ENCODE peak calls at places on chromosome 2, in seven cellular contexts. One of them, this sample, is unnamed.

GRCh38 chr2:218234487-218234886 is 17.5 kb downstream of the ARPC2 start:
- DNase-seq in endodermal cell: no peak
- DNase-seq in MM.1S: no peak
- DNase-seq in CD8-positive, alpha-beta T cell: no peak
- DNase-seq in stomach: no peak
- DNase-seq in GM23248: no peak
- DNase-seq in esophagus muscularis mucosa: no peak
- DNase-seq in this sample: no peak

GRCh38 chr2:118618279-118618678 is 229.2 kb downstream of the EN1 start:
- DNase-seq in MM.1S: no peak
- DNase-seq in esophagus muscularis mucosa: no peak
- DNase-seq in stomach: no peak
- DNase-seq in endodermal cell: no peak
- DNase-seq in GM23248: no peak
- DNase-seq in CD8-positive, alpha-beta T cell: no peak
- DNase-seq in this sample: no peak

GRCh38 chr2:869357-869871 is 81.2 kb upstream of the SNTG2 start:
- DNase-seq in MM.1S: no peak
- DNase-seq in CD8-positive, alpha-beta T cell: no peak
- DNase-seq in GM23248: no peak
- DNase-seq in endodermal cell: peak
- DNase-seq in esophagus muscularis mucosa: no peak
- DNase-seq in stomach: no peak
- DNase-seq in this sample: no peak

GRCh38 chr2:218465987-218466633 is 47.2 kb downstream of the VIL1 start:
- DNase-seq in esophagus muscularis mucosa: peak
- DNase-seq in GM23248: peak
- DNase-seq in endodermal cell: no peak
- DNase-seq in stomach: no peak
- DNase-seq in CD8-positive, alpha-beta T cell: no peak
- DNase-seq in MM.1S: peak
- DNase-seq in this sample: peak

GRCh38 chr2:38406597-38407110 is 29.6 kb upstream of the ATL2 start:
- DNase-seq in esophagus muscularis mucosa: no peak
- DNase-seq in CD8-positive, alpha-beta T cell: no peak
- DNase-seq in MM.1S: no peak
- DNase-seq in endodermal cell: no peak
- DNase-seq in stomach: no peak
- DNase-seq in GM23248: no peak
- DNase-seq in this sample: no peak

GRCh38 chr2:7375901-7376300 is 458.7 kb downstream of the RNF144A start:
- DNase-seq in MM.1S: no peak
- DNase-seq in endodermal cell: no peak
- DNase-seq in CD8-positive, alpha-beta T cell: no peak
- DNase-seq in esophagus muscularis mucosa: peak
- DNase-seq in GM23248: no peak
- DNase-seq in stomach: no peak
- DNase-seq in this sample: no peak

GRCh38 chr2:98350411-98350810 is 4.2 kb downstream of the CNGA3 start:
- DNase-seq in CD8-positive, alpha-beta T cell: no peak
- DNase-seq in stomach: no peak
- DNase-seq in MM.1S: no peak
- DNase-seq in endodermal cell: no peak
- DNase-seq in GM23248: peak
- DNase-seq in esophagus muscularis mucosa: peak
- DNase-seq in this sample: no peak

GRCh38 chr2:236943068-236943467 is 142.6 kb upstream of the COPS8 start:
- DNase-seq in esophagus muscularis mucosa: peak
- DNase-seq in MM.1S: no peak
- DNase-seq in stomach: no peak
- DNase-seq in CD8-positive, alpha-beta T cell: no peak
- DNase-seq in endodermal cell: no peak
- DNase-seq in GM23248: no peak
- DNase-seq in this sample: no peak

DNA sequence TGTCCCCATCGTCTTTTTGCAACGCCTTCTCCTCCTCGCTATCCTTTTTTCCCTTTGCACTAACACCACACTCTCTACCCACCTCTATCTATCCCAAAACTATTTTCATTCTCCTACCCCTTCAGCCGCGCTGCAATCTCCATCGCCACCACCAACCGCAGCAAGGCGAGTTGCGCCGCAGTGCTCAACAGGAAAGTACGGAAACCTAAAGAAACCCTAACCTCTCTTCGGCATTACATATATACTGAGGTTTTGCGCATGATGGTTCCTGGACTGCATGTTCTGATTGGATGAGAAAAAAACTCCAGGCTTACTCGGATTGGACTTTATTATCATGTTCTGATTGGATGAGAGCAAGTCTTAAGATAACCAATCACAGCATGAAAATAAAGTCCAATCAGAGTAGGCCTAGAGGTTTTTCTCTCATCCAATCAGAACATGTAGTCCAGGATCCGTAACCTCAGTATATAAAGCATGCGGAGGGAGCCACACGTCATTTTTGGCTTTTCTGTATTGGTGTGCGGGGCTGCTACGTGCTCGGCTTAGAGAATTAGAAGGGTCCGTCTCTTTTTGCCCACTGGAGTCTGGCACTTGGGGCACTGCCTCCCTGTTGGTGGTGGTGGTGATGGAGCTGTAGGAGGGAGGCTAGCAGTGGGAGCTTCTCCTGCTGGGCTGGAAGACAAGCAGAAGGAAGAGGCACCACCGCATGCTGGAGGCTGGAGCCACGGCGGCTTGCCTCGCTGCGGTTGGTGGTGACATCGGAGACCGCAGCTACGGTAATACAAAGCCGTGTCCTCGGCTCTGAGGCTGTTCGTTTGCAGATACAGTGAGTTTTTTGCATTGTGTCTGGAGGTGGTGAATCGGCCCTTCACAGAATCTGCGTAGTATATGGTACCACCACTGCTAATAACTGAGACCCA is 76.1 kb downstream of the TEKT4 start:
- DNase-seq in endodermal cell: no peak
- DNase-seq in esophagus muscularis mucosa: no peak
- DNase-seq in stomach: no peak
- DNase-seq in GM23248: no peak
- DNase-seq in CD8-positive, alpha-beta T cell: no peak
- DNase-seq in MM.1S: no peak
- DNase-seq in this sample: no peak
- H3K4me3 ChIP-seq in endodermal cell: no peak
- H3K4me3 ChIP-seq in esophagus muscularis mucosa: no peak
- H3K4me3 ChIP-seq in stomach: no peak
- H3K4me3 ChIP-seq in GM23248: no peak
- H3K4me3 ChIP-seq in CD8-positive, alpha-beta T cell: no peak
- H3K4me3 ChIP-seq in MM.1S: no peak
- H3K4me3 ChIP-seq in this sample: no peak

GRCh38 chr2:157328133-157328532 is 2.5 kb upstream of the ERMN start:
- DNase-seq in CD8-positive, alpha-beta T cell: no peak
- DNase-seq in MM.1S: no peak
- DNase-seq in endodermal cell: no peak
- DNase-seq in stomach: no peak
- DNase-seq in GM23248: no peak
- DNase-seq in esophagus muscularis mucosa: no peak
- DNase-seq in this sample: no peak

GRCh38 chr2:157326683-157327082 is 1.1 kb upstream of the ERMN start:
- DNase-seq in GM23248: no peak
- DNase-seq in esophagus muscularis mucosa: no peak
- DNase-seq in MM.1S: no peak
- DNase-seq in stomach: no peak
- DNase-seq in CD8-positive, alpha-beta T cell: no peak
- DNase-seq in endodermal cell: no peak
- DNase-seq in this sample: no peak

GRCh38 chr2:157329524-157329923 is 3.9 kb upstream of the ERMN start:
- DNase-seq in MM.1S: no peak
- DNase-seq in esophagus muscularis mucosa: no peak
- DNase-seq in CD8-positive, alpha-beta T cell: no peak
- DNase-seq in endodermal cell: no peak
- DNase-seq in GM23248: no peak
- DNase-seq in stomach: peak
- DNase-seq in this sample: no peak

GRCh38 chr2:157327200-157327599 is 1.6 kb upstream of the ERMN start:
- DNase-seq in endodermal cell: no peak
- DNase-seq in esophagus muscularis mucosa: no peak
- DNase-seq in GM23248: no peak
- DNase-seq in CD8-positive, alpha-beta T cell: no peak
- DNase-seq in stomach: no peak
- DNase-seq in MM.1S: no peak
- DNase-seq in this sample: no peak

DNA sequence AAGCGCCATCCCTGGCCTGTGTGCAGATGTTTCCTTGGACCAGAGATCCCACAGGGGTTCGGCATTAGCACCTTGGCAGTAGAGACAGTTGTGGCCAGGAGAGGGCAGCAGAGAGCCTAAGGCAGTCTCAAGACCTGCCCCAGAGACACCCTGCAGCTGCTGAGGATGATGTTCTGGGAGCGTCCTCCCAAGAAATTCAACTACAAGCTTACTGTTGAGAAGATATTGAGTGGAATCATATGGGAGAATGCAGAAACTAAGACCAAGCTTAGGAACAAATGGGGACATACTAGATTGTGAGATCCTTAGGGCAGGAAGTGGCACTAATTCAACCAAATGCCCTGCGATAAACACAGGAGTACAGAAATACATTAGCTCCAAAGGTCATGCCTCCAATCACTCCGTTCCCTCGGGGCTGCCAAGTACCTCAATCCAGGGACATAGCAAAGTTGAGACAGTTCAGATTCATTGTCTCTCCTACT is 2.0 kb upstream of the ERMN start:
- DNase-seq in GM23248: peak
- DNase-seq in stomach: peak
- DNase-seq in MM.1S: peak
- DNase-seq in endodermal cell: peak
- DNase-seq in CD8-positive, alpha-beta T cell: peak
- DNase-seq in esophagus muscularis mucosa: no peak
- DNase-seq in this sample: peak
- H3K27ac ChIP-seq in GM23248: no peak
- H3K27ac ChIP-seq in stomach: no peak
- H3K27ac ChIP-seq in MM.1S: no peak
- H3K27ac ChIP-seq in endodermal cell: no peak
- H3K27ac ChIP-seq in CD8-positive, alpha-beta T cell: no peak
- H3K27ac ChIP-seq in esophagus muscularis mucosa: no peak
- H3K27ac ChIP-seq in this sample: no peak

GRCh38 chr2:170340693-170341068 is 162.7 kb downstream of the MYO3B start:
- DNase-seq in MM.1S: peak
- DNase-seq in endodermal cell: no peak
- DNase-seq in CD8-positive, alpha-beta T cell: no peak
- DNase-seq in esophagus muscularis mucosa: no peak
- DNase-seq in GM23248: no peak
- DNase-seq in stomach: no peak
- DNase-seq in this sample: no peak

GRCh38 chr2:170341684-170342631 is 164.0 kb downstream of the MYO3B start:
- DNase-seq in stomach: no peak
- DNase-seq in CD8-positive, alpha-beta T cell: no peak
- DNase-seq in GM23248: no peak
- DNase-seq in endodermal cell: no peak
- DNase-seq in esophagus muscularis mucosa: no peak
- DNase-seq in MM.1S: no peak
- DNase-seq in this sample: no peak

GRCh38 chr2:170339324-170339723 is 161.4 kb downstream of the MYO3B start:
- DNase-seq in endodermal cell: no peak
- DNase-seq in esophagus muscularis mucosa: no peak
- DNase-seq in GM23248: no peak
- DNase-seq in stomach: no peak
- DNase-seq in MM.1S: no peak
- DNase-seq in CD8-positive, alpha-beta T cell: no peak
- DNase-seq in this sample: no peak

GRCh38 chr2:170336916-170337315 is 159.0 kb downstream of the MYO3B start:
- DNase-seq in GM23248: no peak
- DNase-seq in endodermal cell: no peak
- DNase-seq in stomach: no peak
- DNase-seq in CD8-positive, alpha-beta T cell: no peak
- DNase-seq in MM.1S: no peak
- DNase-seq in esophagus muscularis mucosa: no peak
- DNase-seq in this sample: no peak

DNA sequence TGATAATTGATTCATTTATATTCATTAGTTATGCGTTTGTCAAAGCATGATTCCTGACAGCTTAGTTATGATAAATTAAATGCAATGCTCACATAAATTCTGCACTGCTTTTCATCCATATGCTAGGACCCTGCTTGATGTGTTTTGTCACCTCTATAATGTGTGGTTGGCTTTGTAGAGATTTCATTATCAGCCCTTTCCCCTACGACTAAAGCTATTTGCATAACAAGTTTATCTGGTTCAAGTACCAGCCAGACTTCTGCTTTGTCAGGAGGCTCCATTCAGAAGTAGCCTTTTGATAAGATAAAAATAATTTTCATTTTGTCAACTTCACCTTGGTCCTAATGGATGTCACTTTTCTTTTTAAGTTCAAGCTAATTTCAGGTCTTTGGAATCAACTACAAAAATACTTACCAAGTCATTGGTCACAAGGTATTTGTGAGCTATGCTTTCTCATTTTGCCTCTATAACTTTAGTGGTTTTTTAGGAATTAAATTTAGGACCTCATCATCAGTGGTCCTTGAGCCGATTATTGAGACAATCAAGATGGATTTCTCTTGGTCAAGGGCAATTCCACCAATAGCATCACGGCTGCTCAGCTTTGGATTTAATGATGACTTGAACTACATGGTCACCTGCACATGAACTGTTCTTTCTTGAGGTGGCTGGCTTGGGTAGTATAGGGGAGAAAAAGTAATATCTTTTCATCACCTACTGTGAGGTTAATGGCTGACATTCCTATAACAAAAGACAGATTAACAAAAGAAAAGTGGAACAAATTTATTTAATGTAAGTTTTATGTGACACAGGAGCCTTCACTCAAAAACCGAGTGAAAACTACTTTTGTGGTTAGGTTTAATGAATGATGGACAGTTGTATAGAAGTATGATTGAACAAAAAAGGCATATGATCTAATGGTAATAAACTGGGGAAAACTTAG is 162.1 kb downstream of the MYO3B start:
- DNase-seq in endodermal cell: no peak
- DNase-seq in esophagus muscularis mucosa: no peak
- DNase-seq in CD8-positive, alpha-beta T cell: no peak
- DNase-seq in GM23248: no peak
- DNase-seq in stomach: no peak
- DNase-seq in MM.1S: no peak
- DNase-seq in this sample: no peak
- H3K4me3 ChIP-seq in endodermal cell: peak
- H3K4me3 ChIP-seq in esophagus muscularis mucosa: no peak
- H3K4me3 ChIP-seq in CD8-positive, alpha-beta T cell: no peak
- H3K4me3 ChIP-seq in GM23248: no peak
- H3K4me3 ChIP-seq in stomach: no peak
- H3K4me3 ChIP-seq in MM.1S: no peak
- H3K4me3 ChIP-seq in this sample: no peak

DNA sequence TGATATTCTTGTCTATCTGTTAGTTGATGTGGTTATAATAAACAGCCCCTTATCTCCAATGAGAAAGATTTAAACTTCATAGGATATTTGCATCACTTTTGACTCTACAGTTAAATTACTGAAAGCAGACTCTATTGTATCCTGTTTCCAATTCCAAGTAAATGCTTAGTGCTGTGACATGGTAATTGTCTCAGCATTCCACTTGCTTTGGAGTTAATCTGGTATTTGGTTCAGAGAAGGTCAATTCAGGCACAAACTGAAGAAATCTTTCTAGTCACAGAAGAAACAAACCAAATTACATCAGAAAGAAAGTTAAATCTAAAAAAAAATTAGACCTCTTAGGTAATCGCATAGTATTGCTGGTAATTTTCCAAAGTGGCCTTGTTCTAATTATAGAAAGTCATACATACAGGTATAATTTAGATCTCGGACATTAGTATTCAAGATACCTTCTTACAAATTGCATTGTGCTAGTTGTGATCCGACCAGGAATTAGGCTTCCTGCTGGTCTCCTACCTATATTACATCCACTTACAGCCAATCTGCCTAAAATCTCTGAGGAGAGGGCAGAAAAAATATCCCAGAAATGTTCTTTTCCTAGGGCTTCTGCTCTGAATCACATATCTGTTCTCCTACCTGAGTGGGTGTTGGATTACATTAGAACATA is 314.9 kb upstream of the GULP1 start:
- DNase-seq in CD8-positive, alpha-beta T cell: no peak
- DNase-seq in esophagus muscularis mucosa: no peak
- DNase-seq in endodermal cell: no peak
- DNase-seq in MM.1S: no peak
- DNase-seq in stomach: no peak
- DNase-seq in GM23248: no peak
- DNase-seq in this sample: no peak
- H3K27ac ChIP-seq in CD8-positive, alpha-beta T cell: no peak
- H3K27ac ChIP-seq in esophagus muscularis mucosa: no peak
- H3K27ac ChIP-seq in endodermal cell: no peak
- H3K27ac ChIP-seq in MM.1S: no peak
- H3K27ac ChIP-seq in stomach: no peak
- H3K27ac ChIP-seq in GM23248: no peak
- H3K27ac ChIP-seq in this sample: no peak

This sample was measured in CD4-positive, alpha-beta memory T cell.